ENCODE peak calls at places on chromosomes 1 and 21, in six cellular contexts. Q is GM20000, F is fibroblast of lung, M is GM12865, Y is IMR-90, S is glutamatergic neuron. G is an unnamed sample.
A peak's percentile ranks its signal among the peaks of the same experiment; 100 is the strongest.

GRCh38 chr1:1395166-1395565 is 4.0 kb downstream of the CCNL2 start:
- DNase-seq in Q (no peak), F (no peak), M (no peak), Y (no peak), S (no peak), G (no peak)

GRCh38 chr1:15290382-15290781 is 43.4 kb downstream of the FHAD1 start:
- DNase-seq in Q (no peak), F (peak; percentile 92), M (no peak), Y (peak; percentile 98), S (no peak), G (peak; percentile 67)

GRCh38 chr1:193448682-193449461 is 262.5 kb upstream of the B3GALT2 start:
- DNase-seq in Q (no peak), F (no peak), M (peak; percentile 77), Y (no peak), S (no peak), G (no peak)

GRCh38 chr1:234923626-234924025 is 205.0 kb downstream of the TOMM20 start:
- DNase-seq in Q (no peak), F (no peak), M (no peak), Y (no peak), S (no peak), G (no peak)

GRCh38 chr1:215081566-215082531 is 688 bp upstream of the KCNK2 start:
- DNase-seq in Q (no peak), F (no peak), M (no peak), Y (peak; percentile 23), S (peak; percentile 32), G (no peak)

GRCh38 chr1:62229932-62230331 is 35.3 kb downstream of the L1TD1 start:
- DNase-seq in Q (no peak), F (no peak), M (no peak), Y (no peak), S (no peak), G (peak; percentile 60)

GRCh38 chr1:194534784-194535183 is 1348.4 kb upstream of the B3GALT2 start:
- DNase-seq in Q (no peak), F (no peak), M (no peak), Y (no peak), S (no peak), G (no peak)

GRCh38 chr1:51482881-51483280 is 36.2 kb downstream of the EPS15 start:
- DNase-seq in Q (no peak), F (no peak), M (no peak), Y (peak; percentile 57), S (no peak), G (no peak)

GRCh38 chr1:6350416-6351088 is 43.0 kb downstream of the ACOT7 start:
- DNase-seq in Q (no peak), F (peak; percentile 44), M (no peak), Y (no peak), S (no peak), G (peak; percentile 83)

GRCh38 chr1:155171836-155172731 is 1.0 kb downstream of the KRTCAP2 start:
- DNase-seq in Q (peak; percentile 7), F (no peak), M (no peak), Y (no peak), S (no peak), G (no peak)

GRCh38 chr21:42636931-42637601 is 16.4 kb upstream of the PDE9A start:
- DNase-seq in Q (no peak), F (no peak), M (no peak), Y (no peak), S (no peak), G (no peak)

GRCh38 chr1:84174051-84174556 is 30.0 kb downstream of the PRKACB start:
- DNase-seq in Q (no peak), F (peak; percentile 91), M (no peak), Y (peak; percentile 65), S (no peak), G (peak; percentile 46)

GRCh38 chr1:7561936-7562728 is 209.0 kb upstream of the VAMP3 start:
- DNase-seq in Q (no peak), F (no peak), M (no peak), Y (no peak), S (peak; percentile 9), G (no peak)

GRCh38 chr21:19468981-19469715 is 1065.6 kb upstream of the TMPRSS15 start:
- DNase-seq in Q (no peak), F (no peak), M (no peak), Y (no peak), S (no peak), G (no peak)

GRCh38 chr1:180837025-180837424 is 75.7 kb upstream of the KIAA1614 start:
- DNase-seq in Q (no peak), F (peak; percentile 64), M (no peak), Y (no peak), S (no peak), G (no peak)

GRCh38 chr1:26786437-26787380 is 1.0 kb upstream of the PIGV start:
- DNase-seq in Q (peak; percentile 78), F (peak; percentile 92), M (peak; percentile 76), Y (peak; percentile 86), S (peak; percentile 58), G (peak; percentile 29)

GRCh38 chr1:75159154-75159553 is 25.0 kb downstream of the LHX8 start:
- DNase-seq in Q (no peak), F (no peak), M (no peak), Y (no peak), S (no peak), G (no peak)

GRCh38 chr1:96519851-96520281 is 201.7 kb upstream of the PTBP2 start:
- DNase-seq in Q (no peak), F (peak; percentile 50), M (no peak), Y (no peak), S (no peak), G (no peak)

GRCh38 chr1:231806623-231807470 is 180.3 kb downstream of the DISC1 start:
- DNase-seq in Q (peak; percentile 65), F (no peak), M (peak; percentile 61), Y (peak; percentile 8), S (peak; percentile 66), G (peak; percentile 92)

GRCh38 chr1:78722947-78723346 is 73.3 kb downstream of the IFI44 start:
- DNase-seq in Q (no peak), F (peak; percentile 64), M (no peak), Y (peak; percentile 36), S (no peak), G (no peak)

GRCh38 chr1:196302981-196303380 is 305.3 kb downstream of the KCNT2 start:
- DNase-seq in Q (no peak), F (no peak), M (no peak), Y (no peak), S (no peak), G (no peak)

GRCh38 chr1:167111853-167112455 is 18.1 kb downstream of the STYXL2 start:
- DNase-seq in Q (no peak), F (no peak), M (no peak), Y (no peak), S (no peak), G (no peak)

GRCh38 chr1:153626929-153627796 is at the start of gene S100A13:
- DNase-seq in Q (peak; percentile 67), F (peak; percentile 94), M (no peak), Y (peak; percentile 96), S (peak; percentile 91), G (peak; percentile 98)

GRCh38 chr21:29360799-29361765 is 62.4 kb downstream of the BACH1 start:
- DNase-seq in Q (no peak), F (no peak), M (no peak), Y (peak; percentile 40), S (no peak), G (no peak)

DNA sequence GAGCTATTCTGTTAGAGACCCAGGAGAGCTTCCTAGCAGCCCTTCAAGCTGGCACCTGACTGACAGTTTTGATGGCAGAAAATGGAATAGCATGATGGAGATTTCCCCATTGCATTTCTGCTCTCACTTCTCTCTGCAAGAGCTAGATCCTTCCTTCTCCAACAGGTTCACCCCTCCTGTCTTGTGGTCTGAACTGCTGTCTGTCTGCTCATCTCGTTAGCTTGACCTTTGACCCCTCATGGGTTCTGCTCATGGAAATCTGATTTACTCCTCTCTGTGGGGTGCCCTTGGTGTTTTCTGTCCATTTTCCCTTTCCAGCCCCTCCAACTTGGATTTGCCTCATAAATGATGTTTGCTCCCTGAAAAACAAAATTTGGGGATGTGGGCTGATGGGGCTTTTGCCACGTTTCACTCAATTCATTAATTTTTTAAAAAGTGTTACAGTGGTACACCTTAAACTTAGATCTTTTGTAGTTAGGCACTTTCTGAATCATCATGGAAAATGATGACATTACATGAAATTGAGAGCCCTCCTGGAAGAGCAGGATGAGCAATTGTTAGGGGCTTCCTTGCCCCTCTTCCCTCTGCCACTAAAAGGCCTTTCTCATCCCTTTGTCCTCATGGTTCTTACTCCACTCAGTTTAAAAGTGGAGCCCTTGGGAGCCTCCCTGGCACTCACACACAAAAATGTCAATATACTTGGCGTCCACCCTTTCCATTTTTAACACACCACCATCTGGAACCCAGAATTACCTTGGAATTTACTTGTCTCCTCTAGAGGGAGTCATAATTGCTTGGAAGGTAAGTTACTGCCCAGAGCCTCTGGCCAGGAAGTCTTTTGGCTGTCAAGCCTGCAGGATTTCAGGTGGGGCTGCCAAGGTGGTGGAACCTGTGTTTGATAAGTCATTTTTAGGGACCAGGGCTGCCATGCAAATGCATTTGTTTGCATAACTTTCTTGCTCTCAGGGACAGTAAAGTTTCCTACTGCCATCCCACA is 31.9 kb upstream of the IL19 start:
- DNase-seq in Q (no peak), F (peak; percentile 33), M (no peak), Y (peak; percentile 28), S (no peak), G (peak; percentile 74)
- TF ChIP-seq CTCF in Q (no peak), F (peak; percentile 26), M (peak; percentile 22), Y (peak; percentile 33), S (peak; percentile 36), G (peak; percentile 57)

GRCh38 chr1:44534771-44535170 is 129.7 kb downstream of the RNF220 start:
- DNase-seq in Q (no peak), F (no peak), M (no peak), Y (no peak), S (no peak), G (no peak)
- TF ChIP-seq CTCF in Q (no peak), F (no peak), M (no peak), Y (no peak), S (no peak), G (no peak)

GRCh38 chr1:239898067-239898730 is 193.5 kb upstream of the FMN2 start:
- DNase-seq in Q (peak; percentile 72), F (peak; percentile 67), M (peak; percentile 72), Y (peak; percentile 75), S (peak; percentile 75), G (peak; percentile 91)
- TF ChIP-seq CTCF in Q (peak; percentile 80), F (peak; percentile 98), M (peak; percentile 90), Y (peak; percentile 93), S (peak; percentile 99), G (peak; percentile 97)

GRCh38 chr1:22461100-22461499 is 9.4 kb downstream of the ZBTB40 start:
- DNase-seq in Q (no peak), F (no peak), M (no peak), Y (no peak), S (no peak), G (no peak)

GRCh38 chr1:22454476-22455056 is 2.9 kb downstream of the ZBTB40 start:
- DNase-seq in Q (no peak), F (no peak), M (no peak), Y (no peak), S (no peak), G (no peak)

GRCh38 chr1:22457836-22458235 is 6.2 kb downstream of the ZBTB40 start:
- DNase-seq in Q (no peak), F (no peak), M (no peak), Y (no peak), S (no peak), G (no peak)

GRCh38 chr1:22453181-22453580 is 1.5 kb downstream of the ZBTB40 start:
- DNase-seq in Q (no peak), F (no peak), M (no peak), Y (no peak), S (no peak), G (no peak)

DNA sequence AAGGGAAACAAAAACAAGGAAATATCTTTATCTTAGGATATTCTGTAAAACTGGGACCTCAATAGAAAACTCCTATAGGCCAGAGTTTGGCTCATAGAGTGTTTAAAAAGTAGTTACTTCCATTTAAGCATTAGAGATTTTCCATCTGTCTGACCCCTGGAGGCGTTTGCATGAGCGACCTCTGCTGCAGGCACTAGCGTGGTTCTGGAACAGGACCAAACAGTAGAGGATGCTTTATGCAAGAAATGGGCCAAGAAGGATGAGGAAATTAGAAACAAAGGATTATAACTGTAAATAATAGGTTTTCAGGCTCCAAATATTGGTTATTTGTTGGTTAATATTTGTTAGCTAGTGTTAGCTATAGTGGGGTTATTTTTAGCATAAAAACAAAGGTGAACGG is 5.7 kb downstream of the ZBTB40 start:
- DNase-seq in Q (no peak), F (no peak), M (no peak), Y (peak; percentile 48), S (no peak), G (no peak)
- TF ChIP-seq CTCF in Q (no peak), F (peak; percentile 6), M (no peak), Y (peak; percentile 10), S (no peak), G (no peak)